ENCODE peak calls at places on chromosome 7, in four cellular contexts. V is H1, U is IMR-90, G is trophoblast cell. O is an unnamed sample.
A peak's percentile ranks its signal among the peaks of the same experiment; 100 is the strongest.

GRCh38 chr7:101885597-101885955 is 68.2 kb downstream of the CUX1 start:
- DNase-seq in V (no peak), U (no peak), G (no peak), O (no peak)

GRCh38 chr7:14505906-14506305 is 396.6 kb downstream of the DGKB start:
- DNase-seq in V (no peak), U (no peak), G (no peak), O (no peak)

GRCh38 chr7:77348371-77348813 is 67.8 kb downstream of the GSAP start:
- DNase-seq in V (no peak), U (peak; percentile 82), G (no peak), O (peak; percentile 33)

GRCh38 chr7:101538596-101539459 is 90.3 kb downstream of the MYL10 start:
- DNase-seq in V (peak; percentile 21), U (peak; percentile 37), G (peak; percentile 72), O (peak; percentile 52)

GRCh38 chr7:22445140-22445722 is 54.8 kb downstream of the STEAP1B start:
- DNase-seq in V (no peak), U (peak; percentile 8), G (no peak), O (no peak)

GRCh38 chr7:19982841-19983835 is 209.7 kb upstream of the TMEM196 start:
- DNase-seq in V (no peak), U (peak; percentile 77), G (peak; percentile 6), O (peak; percentile 78)

GRCh38 chr7:74454059-74454947 is 597 bp downstream of the GTF2IRD1 start:
- DNase-seq in V (no peak), U (no peak), G (no peak), O (no peak)

GRCh38 chr7:85041599-85042216 is 145.1 kb downstream of the SEMA3D start:
- DNase-seq in V (no peak), U (peak; percentile 69), G (peak; percentile 83), O (peak; percentile 66)

GRCh38 chr7:86928308-86928707 is 131.1 kb downstream of the ELAPOR2 start:
- DNase-seq in V (no peak), U (no peak), G (no peak), O (no peak)

GRCh38 chr7:74338366-74339108 is 49.3 kb downstream of the CLIP2 start:
- DNase-seq in V (no peak), U (no peak), G (no peak), O (no peak)

GRCh38 chr7:7102906-7103305 is 79.4 kb upstream of the C1GALT1 start:
- DNase-seq in V (no peak), U (no peak), G (no peak), O (no peak)

GRCh38 chr7:7105800-7106582 is 76.4 kb upstream of the C1GALT1 start:
- DNase-seq in V (no peak), U (no peak), G (no peak), O (no peak)

GRCh38 chr7:7104971-7105370 is 77.4 kb upstream of the C1GALT1 start:
- DNase-seq in V (no peak), U (no peak), G (no peak), O (no peak)

GRCh38 chr7:7103343-7104313 is 78.7 kb upstream of the C1GALT1 start:
- DNase-seq in V (no peak), U (peak; percentile 74), G (peak; percentile 87), O (peak; percentile 68)

GRCh38 chr7:7104314-7104698 is 78.0 kb upstream of the C1GALT1 start:
- DNase-seq in V (no peak), U (no peak), G (no peak), O (no peak)
- H2AK5ac ChIP-seq in V (no peak overlapping the region), U (no peak overlapping the region), G (peak overlapping the region; percentile 99), O (no peak overlapping the region)

GRCh38 chr7:40393660-40394059 is 258.9 kb downstream of the SUGCT start:
- DNase-seq in V (no peak), U (no peak), G (no peak), O (no peak)
- H3K4me2 ChIP-seq in V (no peak overlapping the region), U (no peak overlapping the region), G (no peak overlapping the region), O (no peak overlapping the region)

GRCh38 chr7:130363156-130363847 is 17.0 kb upstream of the CPA1 start:
- DNase-seq in V (no peak), U (peak; percentile 99), G (peak; percentile 85), O (peak; percentile 96)

GRCh38 chr7:130360518-130360917 is 15.9 kb downstream of the CPA5 start:
- DNase-seq in V (no peak), U (no peak), G (no peak), O (no peak)

GRCh38 chr7:130359276-130359857 is 14.8 kb downstream of the CPA5 start:
- DNase-seq in V (no peak), U (no peak), G (peak; percentile 71), O (no peak)

GRCh38 chr7:130362251-130362650 is 17.6 kb downstream of the CPA5 start:
- DNase-seq in V (no peak), U (no peak), G (no peak), O (no peak)

GRCh38 chr7:130361681-130362080 is 17.1 kb downstream of the CPA5 start:
- DNase-seq in V (no peak), U (no peak), G (no peak), O (no peak)
- H2AK5ac ChIP-seq in V (no peak overlapping the region), U (peak overlapping the region; percentile 52), G (no peak overlapping the region), O (peak overlapping the region; percentile 95)

GRCh38 chr7:118657391-118658005 is 433.0 kb downstream of the ANKRD7 start:
- DNase-seq in V (no peak), U (no peak), G (no peak), O (peak; percentile 30)
- H3K4me2 ChIP-seq in V (no peak overlapping the region), U (no peak overlapping the region), G (no peak overlapping the region), O (no peak overlapping the region)

GRCh38 chr7:2516194-2516555 is 3.4 kb upstream of the LFNG start:
- DNase-seq in V (no peak), U (no peak), G (no peak), O (no peak)

GRCh38 chr7:2514473-2515423 is 4.8 kb upstream of the LFNG start:
- DNase-seq in V (no peak), U (no peak), G (no peak), O (no peak)

GRCh38 chr7:2517004-2517403 is 2.6 kb upstream of the LFNG start:
- DNase-seq in V (no peak), U (peak; percentile 93), G (no peak), O (peak; percentile 87)

GRCh38 chr7:2513702-2514101 is 5.9 kb upstream of the LFNG start:
- DNase-seq in V (no peak), U (no peak), G (no peak), O (no peak)

DNA sequence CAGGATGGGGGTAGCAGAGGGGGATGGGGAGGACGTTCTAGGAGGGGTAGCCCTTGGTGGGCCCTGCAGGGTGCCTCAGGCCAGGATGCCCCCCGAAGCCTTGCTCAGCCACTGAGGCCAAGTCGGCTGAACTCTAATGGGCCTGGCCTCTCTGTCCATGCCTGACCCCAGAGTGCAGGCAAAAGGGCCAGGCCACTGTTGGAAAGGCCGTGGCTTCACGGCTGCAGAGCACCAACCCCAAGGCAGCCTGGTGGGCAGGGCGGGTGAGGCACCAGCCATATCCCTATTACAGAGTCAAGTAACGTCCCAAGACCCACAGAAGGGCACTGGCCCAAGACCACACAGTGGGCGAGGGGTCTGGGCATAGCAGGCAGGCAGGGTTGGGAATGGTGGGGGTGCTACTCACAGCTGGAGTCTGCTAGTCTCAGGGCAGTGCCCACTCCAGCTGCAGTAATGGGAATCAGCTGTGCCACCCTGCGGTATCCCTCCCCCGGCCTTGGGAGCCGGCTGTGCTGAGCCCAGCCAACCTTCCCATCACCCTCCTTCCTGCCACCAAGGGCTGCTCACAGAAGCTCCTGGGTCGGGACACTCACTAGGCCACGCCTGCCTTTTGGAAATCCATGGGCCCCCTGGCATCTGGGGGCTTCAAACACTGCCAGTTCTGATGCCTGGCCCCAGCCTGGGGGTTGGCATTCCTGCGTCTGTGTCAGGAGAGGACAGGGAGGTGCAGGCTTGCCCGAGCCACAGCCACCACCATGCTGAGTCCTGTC is 4.0 kb upstream of the LFNG start:
- DNase-seq in V (no peak), U (no peak), G (no peak), O (no peak)
- H2AK5ac ChIP-seq in V (peak overlapping the region; percentile 88), U (peak overlapping the region; percentile 99), G (peak overlapping the region; percentile 15), O (peak overlapping the region; percentile 98)

O was measured in mesenchymal stem cell.